ENCODE peak calls at places on chromosomes 16 and 17, in eight cellular contexts. One of them, this sample, is unnamed.

GRCh38 chr17:70168044-70168978 is 1.0 kb upstream of the KCNJ2 start:
- DNase-seq in heart right ventricle: peak; percentile 80
- DNase-seq in neural crest cell: peak; percentile 45
- DNase-seq in cardiac muscle cell: peak; percentile 66
- DNase-seq in CD8-positive, alpha-beta T cell: no peak
- DNase-seq in GM13976: peak; percentile 52
- DNase-seq in fibroblast of pulmonary artery: peak; percentile 68
- DNase-seq in heart left ventricle: peak; percentile 68
- DNase-seq in this sample: peak; percentile 74

GRCh38 chr17:67998466-67998865 is 2.2 kb upstream of the C17orf58 start:
- DNase-seq in cardiac muscle cell: no peak
- DNase-seq in CD8-positive, alpha-beta T cell: no peak
- DNase-seq in heart right ventricle: no peak
- DNase-seq in neural crest cell: no peak
- DNase-seq in fibroblast of pulmonary artery: no peak
- DNase-seq in GM13976: no peak
- DNase-seq in heart left ventricle: no peak
- DNase-seq in this sample: no peak

GRCh38 chr16:78490847-78491246 is 391.4 kb downstream of the WWOX start:
- DNase-seq in neural crest cell: no peak
- DNase-seq in fibroblast of pulmonary artery: no peak
- DNase-seq in CD8-positive, alpha-beta T cell: no peak
- DNase-seq in heart right ventricle: no peak
- DNase-seq in cardiac muscle cell: no peak
- DNase-seq in heart left ventricle: no peak
- DNase-seq in GM13976: no peak
- DNase-seq in this sample: peak; percentile 0

GRCh38 chr16:11005611-11005975 is 61.2 kb downstream of the CLEC16A start:
- DNase-seq in fibroblast of pulmonary artery: peak; percentile 31
- DNase-seq in heart right ventricle: no peak
- DNase-seq in heart left ventricle: no peak
- DNase-seq in GM13976: no peak
- DNase-seq in CD8-positive, alpha-beta T cell: no peak
- DNase-seq in cardiac muscle cell: no peak
- DNase-seq in neural crest cell: no peak
- DNase-seq in this sample: peak; percentile 65

GRCh38 chr17:75481194-75482059 is 25.0 kb downstream of the TMEM94 start:
- DNase-seq in heart right ventricle: no peak
- DNase-seq in GM13976: no peak
- DNase-seq in cardiac muscle cell: no peak
- DNase-seq in CD8-positive, alpha-beta T cell: no peak
- DNase-seq in neural crest cell: no peak
- DNase-seq in heart left ventricle: no peak
- DNase-seq in fibroblast of pulmonary artery: no peak
- DNase-seq in this sample: no peak

GRCh38 chr17:39800540-39800939 is 62.8 kb downstream of the GRB7 start:
- DNase-seq in neural crest cell: no peak
- DNase-seq in CD8-positive, alpha-beta T cell: peak; percentile 61
- DNase-seq in heart left ventricle: no peak
- DNase-seq in fibroblast of pulmonary artery: no peak
- DNase-seq in heart right ventricle: no peak
- DNase-seq in cardiac muscle cell: no peak
- DNase-seq in GM13976: peak; percentile 56
- DNase-seq in this sample: no peak

GRCh38 chr16:3112058-3112880 is at the start of gene ZNF205:
- DNase-seq in neural crest cell: peak; percentile 72
- DNase-seq in CD8-positive, alpha-beta T cell: no peak
- DNase-seq in heart left ventricle: peak; percentile 87
- DNase-seq in cardiac muscle cell: peak; percentile 77
- DNase-seq in GM13976: no peak
- DNase-seq in fibroblast of pulmonary artery: peak; percentile 78
- DNase-seq in heart right ventricle: peak; percentile 79
- DNase-seq in this sample: peak; percentile 59

GRCh38 chr17:32822996-32823395 is 53.9 kb downstream of the MYO1D start:
- DNase-seq in heart right ventricle: no peak
- DNase-seq in heart left ventricle: no peak
- DNase-seq in GM13976: peak; percentile 38
- DNase-seq in cardiac muscle cell: no peak
- DNase-seq in fibroblast of pulmonary artery: no peak
- DNase-seq in neural crest cell: no peak
- DNase-seq in CD8-positive, alpha-beta T cell: no peak
- DNase-seq in this sample: no peak

GRCh38 chr16:50284131-50284911 is 18.0 kb downstream of the ADCY7 start:
- DNase-seq in CD8-positive, alpha-beta T cell: peak; percentile 34
- DNase-seq in heart right ventricle: no peak
- DNase-seq in GM13976: no peak
- DNase-seq in neural crest cell: no peak
- DNase-seq in heart left ventricle: peak; percentile 60
- DNase-seq in fibroblast of pulmonary artery: no peak
- DNase-seq in cardiac muscle cell: peak; percentile 37
- DNase-seq in this sample: no peak

GRCh38 chr17:63834431-63835166 is 7.1 kb upstream of the FTSJ3 start:
- DNase-seq in neural crest cell: peak; percentile 56
- DNase-seq in GM13976: peak; percentile 75
- DNase-seq in heart right ventricle: no peak
- DNase-seq in heart left ventricle: no peak
- DNase-seq in fibroblast of pulmonary artery: peak; percentile 76
- DNase-seq in cardiac muscle cell: peak; percentile 83
- DNase-seq in CD8-positive, alpha-beta T cell: peak; percentile 68
- DNase-seq in this sample: peak; percentile 74

GRCh38 chr16:64375386-64375980 is 746.4 kb downstream of the CDH11 start:
- DNase-seq in GM13976: no peak
- DNase-seq in cardiac muscle cell: no peak
- DNase-seq in neural crest cell: no peak
- DNase-seq in heart left ventricle: no peak
- DNase-seq in CD8-positive, alpha-beta T cell: no peak
- DNase-seq in heart right ventricle: no peak
- DNase-seq in fibroblast of pulmonary artery: peak; percentile 26
- DNase-seq in this sample: no peak

GRCh38 chr17:81866440-81867122 is 4.6 kb downstream of the ARHGDIA start:
- DNase-seq in neural crest cell: no peak
- DNase-seq in heart left ventricle: no peak
- DNase-seq in CD8-positive, alpha-beta T cell: no peak
- DNase-seq in GM13976: no peak
- DNase-seq in fibroblast of pulmonary artery: peak; percentile 29
- DNase-seq in cardiac muscle cell: no peak
- DNase-seq in heart right ventricle: no peak
- DNase-seq in this sample: no peak

GRCh38 chr16:83400234-83400633 is 407.5 kb upstream of the HSBP1 start:
- DNase-seq in GM13976: no peak
- DNase-seq in fibroblast of pulmonary artery: peak; percentile 17
- DNase-seq in heart right ventricle: no peak
- DNase-seq in cardiac muscle cell: no peak
- DNase-seq in CD8-positive, alpha-beta T cell: no peak
- DNase-seq in neural crest cell: no peak
- DNase-seq in heart left ventricle: no peak
- DNase-seq in this sample: no peak
- TF ChIP-seq CTCF in GM13976: no peak
- TF ChIP-seq CTCF in fibroblast of pulmonary artery: no peak
- TF ChIP-seq CTCF in heart right ventricle: peak; percentile 12
- TF ChIP-seq CTCF in cardiac muscle cell: peak; percentile 10
- TF ChIP-seq CTCF in CD8-positive, alpha-beta T cell: no peak
- TF ChIP-seq CTCF in neural crest cell: no peak
- TF ChIP-seq CTCF in heart left ventricle: no peak
- TF ChIP-seq CTCF in this sample: no peak

GRCh38 chr17:9647014-9647413 is 1.7 kb downstream of the USP43 start:
- DNase-seq in fibroblast of pulmonary artery: no peak
- DNase-seq in GM13976: no peak
- DNase-seq in neural crest cell: no peak
- DNase-seq in cardiac muscle cell: no peak
- DNase-seq in CD8-positive, alpha-beta T cell: no peak
- DNase-seq in heart right ventricle: no peak
- DNase-seq in heart left ventricle: no peak
- DNase-seq in this sample: peak; percentile 71

GRCh38 chr17:9646556-9646905 is 1.2 kb downstream of the USP43 start:
- DNase-seq in cardiac muscle cell: no peak
- DNase-seq in heart right ventricle: no peak
- DNase-seq in heart left ventricle: no peak
- DNase-seq in GM13976: no peak
- DNase-seq in CD8-positive, alpha-beta T cell: no peak
- DNase-seq in neural crest cell: no peak
- DNase-seq in fibroblast of pulmonary artery: no peak
- DNase-seq in this sample: no peak

GRCh38 chr17:9644910-9645751 is at the start of gene USP43:
- DNase-seq in cardiac muscle cell: peak; percentile 59
- DNase-seq in neural crest cell: peak; percentile 28
- DNase-seq in CD8-positive, alpha-beta T cell: peak; percentile 11
- DNase-seq in fibroblast of pulmonary artery: no peak
- DNase-seq in heart left ventricle: no peak
- DNase-seq in heart right ventricle: no peak
- DNase-seq in GM13976: peak; percentile 59
- DNase-seq in this sample: peak; percentile 64

GRCh38 chr17:9643611-9644010 is 1.7 kb upstream of the USP43 start:
- DNase-seq in GM13976: no peak
- DNase-seq in heart left ventricle: no peak
- DNase-seq in heart right ventricle: no peak
- DNase-seq in fibroblast of pulmonary artery: no peak
- DNase-seq in neural crest cell: no peak
- DNase-seq in cardiac muscle cell: no peak
- DNase-seq in CD8-positive, alpha-beta T cell: no peak
- DNase-seq in this sample: no peak

DNA sequence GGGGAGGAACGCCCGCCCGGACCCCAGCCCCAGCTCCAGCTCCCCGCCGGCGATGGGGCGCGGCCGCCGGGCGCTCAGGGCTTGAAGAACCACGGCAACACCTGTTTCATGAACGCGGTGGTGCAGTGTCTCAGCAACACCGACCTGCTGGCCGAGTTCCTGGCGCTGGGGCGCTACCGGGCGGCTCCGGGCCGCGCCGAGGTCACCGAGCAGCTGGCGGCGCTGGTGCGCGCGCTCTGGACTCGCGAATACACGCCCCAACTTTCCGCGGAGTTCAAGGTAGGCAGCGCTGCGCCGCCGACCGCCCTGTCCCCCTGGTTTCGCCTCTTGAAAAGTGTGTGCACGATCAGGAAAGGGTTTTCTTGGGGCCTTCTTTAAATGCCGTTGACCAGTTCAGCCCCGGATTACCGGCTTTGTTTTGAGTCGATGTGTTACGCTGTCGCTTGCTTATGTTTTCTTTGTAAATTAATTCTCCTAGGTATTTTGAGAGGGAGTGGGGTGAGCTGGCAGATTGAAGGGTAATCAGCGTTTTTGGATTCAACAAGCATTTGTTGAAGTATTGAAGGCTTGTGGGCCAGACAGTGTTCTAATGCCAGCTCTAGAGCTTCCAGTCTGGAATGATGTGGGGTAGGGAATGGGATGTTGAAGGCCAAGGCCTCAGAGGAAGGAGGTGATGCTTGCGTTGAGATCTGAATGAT is 690 bp downstream of the USP43 start:
- DNase-seq in CD8-positive, alpha-beta T cell: peak; percentile 6
- DNase-seq in heart left ventricle: peak; percentile 33
- DNase-seq in heart right ventricle: peak; percentile 8
- DNase-seq in neural crest cell: peak; percentile 30
- DNase-seq in GM13976: peak; percentile 55
- DNase-seq in cardiac muscle cell: peak; percentile 71
- DNase-seq in fibroblast of pulmonary artery: no peak
- DNase-seq in this sample: peak; percentile 59
- TF ChIP-seq CTCF in CD8-positive, alpha-beta T cell: no peak
- TF ChIP-seq CTCF in heart left ventricle: no peak
- TF ChIP-seq CTCF in heart right ventricle: peak; percentile 18
- TF ChIP-seq CTCF in neural crest cell: no peak
- TF ChIP-seq CTCF in GM13976: no peak
- TF ChIP-seq CTCF in cardiac muscle cell: no peak
- TF ChIP-seq CTCF in fibroblast of pulmonary artery: no peak
- TF ChIP-seq CTCF in this sample: peak; percentile 59

GRCh38 chr16:47013172-47013571 is 39.7 kb upstream of the DNAJA2 start:
- DNase-seq in GM13976: no peak
- DNase-seq in CD8-positive, alpha-beta T cell: no peak
- DNase-seq in cardiac muscle cell: no peak
- DNase-seq in heart right ventricle: no peak
- DNase-seq in heart left ventricle: no peak
- DNase-seq in neural crest cell: no peak
- DNase-seq in fibroblast of pulmonary artery: no peak
- DNase-seq in this sample: no peak

GRCh38 chr16:47008612-47009011 is 35.1 kb upstream of the DNAJA2 start:
- DNase-seq in heart left ventricle: no peak
- DNase-seq in GM13976: no peak
- DNase-seq in neural crest cell: no peak
- DNase-seq in CD8-positive, alpha-beta T cell: no peak
- DNase-seq in fibroblast of pulmonary artery: no peak
- DNase-seq in heart right ventricle: no peak
- DNase-seq in cardiac muscle cell: no peak
- DNase-seq in this sample: no peak

GRCh38 chr16:47004652-47005051 is 31.2 kb upstream of the DNAJA2 start:
- DNase-seq in GM13976: no peak
- DNase-seq in CD8-positive, alpha-beta T cell: no peak
- DNase-seq in heart right ventricle: no peak
- DNase-seq in cardiac muscle cell: no peak
- DNase-seq in heart left ventricle: no peak
- DNase-seq in neural crest cell: no peak
- DNase-seq in fibroblast of pulmonary artery: no peak
- DNase-seq in this sample: no peak

GRCh38 chr16:47013910-47014309 is 40.4 kb upstream of the DNAJA2 start:
- DNase-seq in CD8-positive, alpha-beta T cell: no peak
- DNase-seq in cardiac muscle cell: no peak
- DNase-seq in GM13976: no peak
- DNase-seq in fibroblast of pulmonary artery: no peak
- DNase-seq in neural crest cell: no peak
- DNase-seq in heart left ventricle: no peak
- DNase-seq in heart right ventricle: no peak
- DNase-seq in this sample: no peak

GRCh38 chr16:47008174-47008573 is 34.7 kb upstream of the DNAJA2 start:
- DNase-seq in cardiac muscle cell: no peak
- DNase-seq in neural crest cell: no peak
- DNase-seq in GM13976: no peak
- DNase-seq in fibroblast of pulmonary artery: no peak
- DNase-seq in heart left ventricle: no peak
- DNase-seq in CD8-positive, alpha-beta T cell: no peak
- DNase-seq in heart right ventricle: no peak
- DNase-seq in this sample: peak; percentile 9
- TF ChIP-seq CTCF in cardiac muscle cell: no peak
- TF ChIP-seq CTCF in neural crest cell: no peak
- TF ChIP-seq CTCF in GM13976: no peak
- TF ChIP-seq CTCF in fibroblast of pulmonary artery: no peak
- TF ChIP-seq CTCF in heart left ventricle: no peak
- TF ChIP-seq CTCF in CD8-positive, alpha-beta T cell: no peak
- TF ChIP-seq CTCF in heart right ventricle: no peak
- TF ChIP-seq CTCF in this sample: no peak

DNA sequence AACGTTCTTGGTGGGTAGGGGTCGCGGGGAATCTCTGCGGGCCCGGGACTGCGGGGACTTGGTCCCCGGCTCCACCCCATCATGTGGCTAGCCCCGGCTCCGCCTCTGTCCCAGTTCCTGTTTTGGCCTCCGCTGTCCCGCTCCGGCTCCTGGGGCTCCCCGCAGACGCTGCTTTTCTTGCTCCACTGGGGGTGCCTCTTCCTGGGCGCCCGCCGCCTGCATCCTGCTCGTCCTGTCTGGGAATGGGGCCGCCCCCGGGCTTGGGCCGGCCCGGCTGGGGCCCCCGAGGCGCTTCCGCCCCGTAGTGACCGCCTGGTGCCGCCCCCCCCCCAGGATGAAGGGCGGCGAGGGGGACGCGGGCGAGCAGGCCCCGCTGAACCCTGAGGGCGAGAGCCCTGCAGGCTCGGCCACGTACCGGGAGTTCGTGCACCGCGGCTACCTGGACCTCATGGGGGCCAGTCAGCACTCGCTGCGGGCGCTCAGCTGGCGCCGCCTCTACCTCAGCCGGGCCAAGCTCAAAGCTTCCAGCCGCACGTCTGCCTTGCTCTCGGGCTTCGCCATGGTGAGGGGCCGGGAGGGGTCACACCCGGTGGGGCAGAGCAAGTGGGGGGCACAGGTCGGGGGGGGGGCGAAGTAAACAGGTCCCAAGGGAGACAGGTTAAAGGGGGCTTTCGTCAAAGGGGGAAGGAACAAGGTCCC is at the start of gene ORAI3:
- DNase-seq in CD8-positive, alpha-beta T cell: peak; percentile 40
- DNase-seq in neural crest cell: peak; percentile 60
- DNase-seq in GM13976: peak; percentile 89
- DNase-seq in fibroblast of pulmonary artery: peak; percentile 66
- DNase-seq in heart left ventricle: peak; percentile 88
- DNase-seq in cardiac muscle cell: peak; percentile 84
- DNase-seq in heart right ventricle: peak; percentile 81
- DNase-seq in this sample: peak; percentile 54
- TF ChIP-seq CTCF in CD8-positive, alpha-beta T cell: no peak
- TF ChIP-seq CTCF in neural crest cell: no peak
- TF ChIP-seq CTCF in GM13976: no peak
- TF ChIP-seq CTCF in fibroblast of pulmonary artery: no peak
- TF ChIP-seq CTCF in heart left ventricle: no peak
- TF ChIP-seq CTCF in cardiac muscle cell: no peak
- TF ChIP-seq CTCF in heart right ventricle: no peak
- TF ChIP-seq CTCF in this sample: no peak

This sample was measured in bronchial epithelial cell.